ENCODE peak calls at places on chromosomes 11 and 22, in five cellular contexts. G, C, B, D and P are unnamed samples.

GRCh38 chr22:34587357-34588356 is 478.3 kb upstream of the ISX start:
- DNase-seq in G (no peak), C (no peak), B (no peak), D (no peak), P (no peak)

GRCh38 chr22:20506543-20507252 is 712 bp upstream of the MED15 start:
- DNase-seq in G (no peak), C (no peak), B (no peak), D (no peak), P (no peak)

GRCh38 chr22:47200273-47201051 is 438.0 kb downstream of the TBC1D22A start:
- DNase-seq in G (peak), C (peak), B (peak), D (peak), P (no peak)

GRCh38 chr22:19086944-19087343 is 35.3 kb downstream of the DGCR2 start:
- DNase-seq in G (peak), C (no peak), B (no peak), D (no peak), P (no peak)

GRCh38 chr11:35464308-35464707 is 45.0 kb upstream of the SLC1A2 start:
- DNase-seq in G (no peak), C (no peak), B (peak), D (no peak), P (no peak)

GRCh38 chr11:118572914-118573550 is 823 bp downstream of the ARCN1 start:
- DNase-seq in G (no peak), C (no peak), B (peak), D (no peak), P (peak)

GRCh38 chr22:20567371-20567847 is 60.0 kb downstream of the MED15 start:
- DNase-seq in G (no peak), C (no peak), B (no peak), D (no peak), P (no peak)

GRCh38 chr11:111691731-111692130 is 74.5 kb downstream of the PPP2R1B start:
- DNase-seq in G (no peak), C (no peak), B (no peak), D (no peak), P (no peak)

GRCh38 chr11:18466402-18466801 is 10.7 kb downstream of the LDHAL6A start:
- DNase-seq in G (no peak), C (no peak), B (no peak), D (peak), P (no peak)

GRCh38 chr11:113974741-113975470 is at the start of gene HTR3A:
- DNase-seq in G (no peak), C (peak), B (no peak), D (peak), P (no peak)

GRCh38 chr11:82981852-82982251 is 80.3 kb downstream of the DDIAS start:
- DNase-seq in G (no peak), C (no peak), B (no peak), D (no peak), P (no peak)

GRCh38 chr11:45624095-45624494 is 41.3 kb downstream of the CHST1 start:
- DNase-seq in G (no peak), C (no peak), B (peak), D (no peak), P (no peak)

GRCh38 chr22:25081409-25081824 is 118.2 kb upstream of the CRYBB3 start:
- DNase-seq in G (no peak), C (peak), B (no peak), D (no peak), P (no peak)

GRCh38 chr11:2771758-2772466 is 72.1 kb upstream of the KCNQ1OT1 start:
- DNase-seq in G (peak), C (peak), B (peak), D (peak), P (no peak)

GRCh38 chr22:45154383-45154782 is 9.3 kb upstream of the NUP50 start:
- DNase-seq in G (no peak), C (no peak), B (no peak), D (no peak), P (no peak)

GRCh38 chr11:76935030-76935429 is 74.3 kb downstream of the ACER3 start:
- DNase-seq in G (no peak), C (no peak), B (no peak), D (no peak), P (no peak)

GRCh38 chr22:23305321-23305910 is 125.1 kb downstream of the BCR start:
- DNase-seq in G (no peak), C (no peak), B (no peak), D (peak), P (no peak)

GRCh38 chr11:124896071-124896750 is 1.5 kb downstream of the ROBO4 start:
- DNase-seq in G (peak), C (peak), B (no peak), D (no peak), P (no peak)

GRCh38 chr11:69445131-69445470 is 36.4 kb upstream of the LINC01488 start:
- DNase-seq in G (no peak), C (no peak), B (no peak), D (no peak), P (no peak)

GRCh38 chr22:29259253-29259899 is 8.4 kb downstream of the RHBDD3 start:
- DNase-seq in G (no peak), C (no peak), B (no peak), D (no peak), P (no peak)

GRCh38 chr22:39214383-39215069 is 30.3 kb downstream of the PDGFB start:
- DNase-seq in G (no peak), C (peak), B (no peak), D (no peak), P (no peak)

GRCh38 chr22:23857606-23858483 is at the start of gene SLC2A11:
- DNase-seq in G (peak), C (peak), B (peak), D (peak), P (peak)

GRCh38 chr11:10303558-10304363 is 1.1 kb upstream of the ADM start:
- DNase-seq in G (no peak), C (peak), B (peak), D (no peak), P (no peak)
- TF ChIP-seq EP300 in G (no peak), C (no peak), B (no peak), D (no peak), P (no peak)

GRCh38 chr11:129637983-129638776 is 177.5 kb upstream of the TMEM45B start:
- DNase-seq in G (no peak), C (no peak), B (no peak), D (no peak), P (no peak)

GRCh38 chr11:129637473-129637872 is 178.2 kb upstream of the TMEM45B start:
- DNase-seq in G (no peak), C (no peak), B (no peak), D (no peak), P (no peak)

GRCh38 chr11:129636926-129637325 is 178.7 kb upstream of the TMEM45B start:
- DNase-seq in G (no peak), C (no peak), B (no peak), D (no peak), P (no peak)

GRCh38 chr11:129640671-129641070 is 175.0 kb upstream of the TMEM45B start:
- DNase-seq in G (no peak), C (no peak), B (no peak), D (no peak), P (no peak)

DNA sequence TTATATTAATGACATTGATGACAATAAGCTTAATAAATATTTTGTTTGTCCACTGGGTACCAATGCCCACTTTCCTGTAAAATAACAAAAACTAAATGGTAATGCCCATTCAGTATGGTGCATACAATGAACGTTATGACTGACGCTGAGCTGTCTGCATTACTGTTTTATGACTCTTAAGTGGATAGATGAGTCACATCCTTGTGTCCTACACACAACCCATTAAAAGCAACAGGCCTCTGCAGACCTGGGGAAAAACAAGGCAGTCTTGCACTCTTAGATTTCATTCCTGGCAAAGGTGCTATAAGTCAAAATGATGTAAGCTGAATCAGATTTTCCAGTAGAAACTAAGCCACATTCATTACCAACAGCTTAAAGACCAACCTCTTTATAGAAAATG is 176.3 kb upstream of the TMEM45B start:
- DNase-seq in G (no peak), C (no peak), B (no peak), D (no peak), P (no peak)
- TF ChIP-seq EP300 in G (no peak), C (no peak), B (no peak), D (no peak), P (no peak)

GRCh38 chr11:1151366-1152315 is 6.1 kb upstream of the MUC5AC start:
- DNase-seq in G (no peak), C (no peak), B (no peak), D (no peak), P (no peak)
- TF ChIP-seq EP300 in G (no peak), C (no peak), B (no peak), D (no peak), P (no peak)

GRCh38 chr11:74492084-74492483 is 1.4 kb downstream of the LIPT2 start:
- DNase-seq in G (no peak), C (no peak), B (no peak), D (no peak), P (no peak)

GRCh38 chr11:74493816-74494630 is 499 bp upstream of the LIPT2 start:
- DNase-seq in G (no peak), C (no peak), B (no peak), D (no peak), P (peak)

GRCh38 chr11:74494916-74495315 is 1.4 kb upstream of the LIPT2 start:
- DNase-seq in G (no peak), C (no peak), B (no peak), D (no peak), P (no peak)

GRCh38 chr11:74490945-74491344 is 2.6 kb downstream of the LIPT2 start:
- DNase-seq in G (no peak), C (no peak), B (no peak), D (no peak), P (no peak)

DNA sequence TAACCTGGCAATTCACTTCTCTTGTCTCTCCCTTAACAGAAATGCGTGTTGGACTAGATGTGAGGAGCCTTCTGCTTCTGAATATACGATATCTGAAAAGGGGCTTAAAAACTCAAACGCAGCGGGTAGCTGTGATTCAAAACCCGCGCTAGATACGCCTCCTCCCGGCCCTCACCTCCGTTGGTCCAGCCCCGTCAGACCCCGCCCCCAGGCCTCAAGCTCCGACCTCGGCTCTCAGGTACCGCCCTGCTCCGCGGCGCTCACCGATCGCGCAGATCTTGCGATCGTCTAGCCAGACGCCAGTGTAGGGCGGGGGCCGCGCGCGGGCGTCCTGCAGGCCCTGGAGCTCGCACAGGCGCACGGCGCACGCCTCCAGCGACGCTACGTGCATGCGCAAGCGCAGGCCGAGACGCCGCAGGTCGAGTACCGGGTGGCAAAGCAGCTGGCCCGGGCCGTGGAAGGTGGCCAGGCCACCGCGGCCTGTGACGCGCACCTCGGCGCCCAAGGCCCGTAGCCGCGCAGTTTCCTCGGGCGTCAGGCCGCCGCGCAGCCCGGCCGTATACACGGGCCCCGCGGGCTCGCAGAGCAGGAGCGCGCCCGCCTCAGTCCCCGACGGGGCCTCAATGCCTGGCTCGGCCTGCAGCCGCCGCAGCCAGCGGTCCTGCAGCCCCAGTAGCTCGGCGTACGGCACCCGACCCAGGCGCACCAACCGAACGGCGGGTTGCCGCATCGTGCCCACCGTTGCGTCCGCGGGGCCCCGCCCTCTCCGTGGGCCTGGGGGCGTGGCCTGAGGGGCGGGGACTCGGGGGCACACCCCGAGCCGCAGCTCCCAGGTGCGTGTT is at the start of gene LIPT2:
- DNase-seq in G (peak), C (peak), B (peak), D (peak), P (peak)
- TF ChIP-seq EP300 in G (no peak), C (no peak), B (no peak), D (no peak), P (no peak)

GRCh38 chr11:20031155-20032001 is 128.9 kb downstream of the DBX1 start:
- DNase-seq in G (no peak), C (no peak), B (no peak), D (no peak), P (no peak)

GRCh38 chr11:20032127-20032526 is 128.1 kb downstream of the DBX1 start:
- DNase-seq in G (no peak), C (no peak), B (no peak), D (no peak), P (no peak)

GRCh38 chr11:20029193-20029592 is 131.1 kb downstream of the DBX1 start:
- DNase-seq in G (no peak), C (no peak), B (no peak), D (no peak), P (no peak)

GRCh38 chr11:20032577-20033265 is 127.6 kb downstream of the DBX1 start:
- DNase-seq in G (no peak), C (no peak), B (no peak), D (no peak), P (no peak)

GRCh38 chr11:20030472-20030871 is 129.8 kb downstream of the DBX1 start:
- DNase-seq in G (no peak), C (no peak), B (no peak), D (no peak), P (no peak)
- TF ChIP-seq EP300 in G (no peak), C (no peak), B (no peak), D (no peak), P (no peak)